ENCODE peak calls at places on chromosomes 3 and 15, in seven cellular contexts. T, R, H, I, C, S and N are unnamed samples.

GRCh38 chr3:165839296-165840076 is 2.3 kb upstream of the BCHE start:
- DNase-seq in T (no peak), C (no peak), I (no peak), R (no peak), H (no peak), S (no peak), N (no peak)

GRCh38 chr3:125045965-125046364 is 9.8 kb downstream of the HEG1 start:
- DNase-seq in S (peak), C (no peak), R (no peak), T (no peak), H (no peak), I (no peak), N (no peak)

GRCh38 chr3:13338231-13338630 is 81.9 kb downstream of the NUP210 start:
- DNase-seq in S (no peak), R (no peak), I (no peak), T (no peak), H (no peak), C (no peak), N (no peak)

GRCh38 chr15:67064607-67065530 is 533 bp upstream of the SMAD3 start:
- DNase-seq in S (peak), T (no peak), H (no peak), I (peak), C (peak), R (no peak), N (no peak)

GRCh38 chr3:5226783-5227182 is 39.3 kb downstream of the EDEM1 start:
- DNase-seq in I (no peak), H (no peak), C (no peak), T (peak), R (no peak), S (peak), N (peak)

GRCh38 chr15:56496635-56497034 is 31.7 kb upstream of the MNS1 start:
- DNase-seq in C (no peak), T (peak), I (peak), H (no peak), S (peak), R (no peak), N (peak)

GRCh38 chr15:80072285-80072684 is 12.8 kb downstream of the ZFAND6 start:
- DNase-seq in H (no peak), S (peak), T (peak), R (no peak), C (no peak), I (peak), N (peak)

GRCh38 chr3:188904670-188905069 is 267.1 kb upstream of the TPRG1 start:
- DNase-seq in S (peak), I (no peak), C (no peak), R (no peak), H (no peak), T (no peak), N (no peak)

GRCh38 chr3:112017081-112017480 is 17.5 kb upstream of the TMPRSS7 start:
- DNase-seq in I (no peak), C (no peak), S (no peak), T (no peak), R (no peak), H (no peak), N (no peak)

GRCh38 chr3:94004301-94004910 is 24.0 kb downstream of the STX19 start:
- DNase-seq in S (peak), C (no peak), I (peak), H (no peak), T (peak), R (no peak), N (peak)

GRCh38 chr15:60555291-60555690 is 76.3 kb upstream of the ICE2 start:
- DNase-seq in I (no peak), C (no peak), S (no peak), R (no peak), H (no peak), T (peak), N (no peak)

GRCh38 chr3:242986-243706 is 46.6 kb downstream of the CHL1 start:
- DNase-seq in S (peak), R (no peak), C (no peak), I (no peak), T (no peak), H (no peak), N (no peak)

GRCh38 chr3:181899702-181900101 is 188.0 kb downstream of the SOX2 start:
- DNase-seq in I (no peak), C (no peak), S (peak), T (no peak), R (no peak), H (no peak), N (no peak)

GRCh38 chr3:10345911-10346310 is 25.0 kb upstream of the SEC13 start:
- DNase-seq in R (no peak), H (no peak), T (no peak), I (no peak), S (no peak), C (no peak), N (no peak)

GRCh38 chr15:68636256-68636655 is 57.5 kb downstream of the CORO2B start:
- DNase-seq in S (no peak), I (no peak), R (no peak), H (no peak), T (no peak), C (no peak), N (no peak)

GRCh38 chr3:4232798-4233197 is 70.4 kb upstream of the SETMAR start:
- DNase-seq in S (no peak), H (no peak), T (no peak), I (no peak), C (no peak), R (no peak), N (no peak)

GRCh38 chr15:37106490-37107001 is 6.2 kb upstream of the MEIS2 start:
- DNase-seq in H (no peak), R (no peak), S (peak), I (no peak), T (no peak), C (no peak), N (no peak)

GRCh38 chr3:136266468-136266867 is 16.3 kb downstream of the PCCB start:
- DNase-seq in R (no peak), S (peak), I (no peak), H (no peak), C (no peak), T (no peak), N (no peak)

GRCh38 chr3:64306745-64307144 is 81.5 kb upstream of the PRICKLE2 start:
- DNase-seq in S (no peak), C (no peak), I (no peak), T (no peak), R (no peak), H (no peak), N (no peak)

GRCh38 chr3:111714305-111714704 is 119.2 kb upstream of the ZBED2 start:
- DNase-seq in H (no peak), I (no peak), C (no peak), S (peak), R (no peak), T (no peak), N (no peak)

GRCh38 chr3:122397136-122397645 is 13.2 kb downstream of the FAM162A start:
- DNase-seq in C (no peak), R (no peak), I (no peak), T (no peak), H (no peak), S (no peak), N (no peak)

GRCh38 chr3:15159501-15160136 is 46.4 kb upstream of the CAPN7 start:
- DNase-seq in T (no peak), C (no peak), S (no peak), R (no peak), H (no peak), I (no peak), N (no peak)

GRCh38 chr3:140585828-140586227 is 92.0 kb upstream of the TRIM42 start:
- DNase-seq in C (no peak), T (no peak), R (no peak), I (no peak), H (no peak), S (peak), N (no peak)